ENCODE peak calls at places on chromosome 7, in six cellular contexts. R is aorta; S is AG09309; Q is CD4-positive, alpha-beta memory T cell; J is BE2C; H is tibial artery. W is an unnamed sample.

GRCh38 chr7:46745700-46746090 is 824.6 kb upstream of the IGFBP3 start:
- DNase-seq in R (no peak), S (no peak), Q (no peak), J (no peak), H (no peak), W (no peak)

GRCh38 chr7:80869821-80870751 is 48.8 kb downstream of the SEMA3C start:
- DNase-seq in R (no peak), S (no peak), Q (no peak), J (no peak), H (no peak), W (no peak)

GRCh38 chr7:17234398-17235021 is 63.9 kb upstream of the AHR start:
- DNase-seq in R (peak), S (peak), Q (peak), J (no peak), H (peak), W (no peak)

GRCh38 chr7:7673240-7673550 is 32.6 kb downstream of the UMAD1 start:
- DNase-seq in R (no peak), S (no peak), Q (no peak), J (no peak), H (no peak), W (no peak)

GRCh38 chr7:137754076-137754851 is 92.5 kb downstream of the DGKI start:
- DNase-seq in R (peak), S (no peak), Q (no peak), J (no peak), H (no peak), W (no peak)

GRCh38 chr7:13050703-13051102 is 363.3 kb downstream of the ARL4A start:
- DNase-seq in R (no peak), S (peak), Q (no peak), J (no peak), H (no peak), W (no peak)

GRCh38 chr7:121279060-121279620 is 49.7 kb upstream of the WNT16 start:
- DNase-seq in R (no peak), S (no peak), Q (no peak), J (no peak), H (no peak), W (no peak)

GRCh38 chr7:86926732-86927131 is 132.7 kb downstream of the ELAPOR2 start:
- DNase-seq in R (no peak), S (peak), Q (no peak), J (peak), H (no peak), W (no peak)

GRCh38 chr7:82616059-82616723 is 172.6 kb upstream of the CACNA2D1 start:
- DNase-seq in R (no peak), S (no peak), Q (no peak), J (no peak), H (no peak), W (no peak)

GRCh38 chr7:39313376-39313775 is 252.8 kb upstream of the YAE1 start:
- DNase-seq in R (no peak), S (no peak), Q (no peak), J (no peak), H (no peak), W (no peak)

GRCh38 chr7:90709501-90710465 is 113.7 kb downstream of the CDK14 start:
- DNase-seq in R (no peak), S (no peak), Q (no peak), J (no peak), H (peak), W (no peak)

GRCh38 chr7:135719688-135720087 is 8.3 kb downstream of the SLC13A4 start:
- DNase-seq in R (no peak), S (no peak), Q (no peak), J (no peak), H (no peak), W (no peak)

GRCh38 chr7:46534593-46535271 is 613.7 kb upstream of the IGFBP3 start:
- DNase-seq in R (no peak), S (no peak), Q (no peak), J (no peak), H (no peak), W (no peak)

GRCh38 chr7:69105092-69105491 is 493.2 kb upstream of the AUTS2 start:
- DNase-seq in R (no peak), S (no peak), Q (no peak), J (no peak), H (no peak), W (no peak)

GRCh38 chr7:6691609-6692106 is 15.1 kb downstream of the ZNF12 start:
- DNase-seq in R (no peak), S (no peak), Q (no peak), J (no peak), H (no peak), W (no peak)

GRCh38 chr7:4129481-4130122 is 552.5 kb upstream of the FOXK1 start:
- DNase-seq in R (peak), S (no peak), Q (no peak), J (no peak), H (no peak), W (no peak)

GRCh38 chr7:45573636-45574470 is at the start of gene ADCY1:
- DNase-seq in R (no peak), S (no peak), Q (no peak), J (peak), H (no peak), W (peak)

GRCh38 chr7:3244241-3244814 is 56.7 kb upstream of the SDK1 start:
- DNase-seq in R (no peak), S (no peak), Q (no peak), J (no peak), H (no peak), W (no peak)

GRCh38 chr7:13259908-13260307 is 572.5 kb downstream of the ARL4A start:
- DNase-seq in R (no peak), S (no peak), Q (no peak), J (no peak), H (no peak), W (no peak)

GRCh38 chr7:2342492-2342891 is 12.1 kb upstream of the EIF3B start:
- DNase-seq in R (no peak), S (no peak), Q (no peak), J (no peak), H (no peak), W (no peak)

GRCh38 chr7:47941136-47941844 is 7.0 kb downstream of the PKD1L1 start:
- DNase-seq in R (peak), S (peak), Q (no peak), J (no peak), H (peak), W (no peak)

GRCh38 chr7:39969431-39969830 is 19.4 kb downstream of the CDK13 start:
- DNase-seq in R (no peak), S (no peak), Q (no peak), J (no peak), H (no peak), W (no peak)

GRCh38 chr7:83930262-83930661 is 264.3 kb downstream of the SEMA3A start:
- DNase-seq in R (no peak), S (no peak), Q (no peak), J (no peak), H (no peak), W (no peak)

GRCh38 chr7:70303309-70303708 is 705.0 kb downstream of the AUTS2 start:
- DNase-seq in R (no peak), S (no peak), Q (no peak), J (no peak), H (no peak), W (no peak)

GRCh38 chr7:28626629-28627262 is 214.4 kb downstream of the CREB5 start:
- DNase-seq in R (no peak), S (no peak), Q (no peak), J (peak), H (peak), W (no peak)

GRCh38 chr7:101357433-101357832 is 5.2 kb upstream of the COL26A1 start:
- DNase-seq in R (no peak), S (no peak), Q (no peak), J (no peak), H (no peak), W (no peak)

GRCh38 chr7:101817031-101817929 is at the start of gene CUX1:
- DNase-seq in R (no peak), S (no peak), Q (no peak), J (peak), H (no peak), W (no peak)

GRCh38 chr7:4682621-4683042 is 537 bp downstream of the FOXK1 start:
- DNase-seq in R (peak), S (no peak), Q (peak), J (peak), H (peak), W (no peak)

GRCh38 chr7:47046949-47047348 is 535.0 kb downstream of the TNS3 start:
- DNase-seq in R (no peak), S (no peak), Q (no peak), J (no peak), H (no peak), W (no peak)

GRCh38 chr7:200704-201103 is 8.3 kb downstream of the FAM20C start:
- DNase-seq in R (no peak), S (no peak), Q (no peak), J (no peak), H (no peak), W (no peak)
- H3K4me3 ChIP-seq in R (no peak), S (no peak), Q (no peak), J (no peak), H (no peak), W (no peak)

DNA sequence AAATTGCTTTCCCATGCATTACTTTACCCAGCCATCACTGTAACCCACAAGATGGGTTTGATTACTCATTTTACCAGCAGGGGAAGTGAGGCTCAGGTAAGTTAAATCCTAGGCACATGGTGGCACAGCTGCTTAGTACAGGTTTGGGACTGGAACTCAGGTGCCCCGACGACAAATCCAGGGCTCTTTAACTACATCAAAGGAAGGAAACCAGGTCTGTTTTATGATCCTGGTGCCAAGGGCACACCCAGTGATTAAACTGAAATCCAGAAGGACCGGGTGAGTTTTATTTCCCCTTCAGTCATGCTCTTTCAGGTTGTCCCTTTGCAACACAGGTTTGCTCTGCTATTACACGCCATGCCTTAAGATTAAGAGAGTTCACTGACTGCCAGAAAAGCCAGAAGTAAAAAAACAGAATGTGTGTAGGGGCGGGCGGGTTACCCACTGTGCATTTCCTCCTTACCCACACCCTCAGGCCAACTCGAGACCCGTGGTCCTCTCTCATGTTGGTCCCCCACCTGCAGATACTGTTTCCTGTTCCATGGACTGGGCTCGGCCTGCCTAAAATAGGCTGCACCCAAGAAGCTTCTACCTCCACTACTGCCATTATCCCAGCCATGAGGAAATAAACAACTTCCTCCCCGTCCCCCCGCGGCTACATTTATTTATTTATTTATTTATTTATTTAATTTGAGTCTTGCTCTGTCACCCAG is 55.2 kb upstream of the KDM7A start:
- DNase-seq in R (no peak), S (no peak), Q (peak), J (no peak), H (no peak), W (no peak)
- H3K4me3 ChIP-seq in R (no peak), S (no peak), Q (peak), J (peak), H (peak), W (peak)

GRCh38 chr7:92717982-92718716 is 118.2 kb downstream of the CDK6 start:
- DNase-seq in R (peak), S (no peak), Q (peak), J (no peak), H (peak), W (peak)
- H3K4me3 ChIP-seq in R (peak), S (peak), Q (peak), J (no peak), H (peak), W (peak)

GRCh38 chr7:15687645-15688025 is 1.2 kb upstream of the MEOX2 start:
- DNase-seq in R (no peak), S (no peak), Q (no peak), J (no peak), H (peak), W (no peak)

GRCh38 chr7:15685358-15686181 is 913 bp downstream of the MEOX2 start:
- DNase-seq in R (peak), S (peak), Q (no peak), J (no peak), H (peak), W (peak)

GRCh38 chr7:15684834-15685233 is 1.6 kb downstream of the MEOX2 start:
- DNase-seq in R (no peak), S (no peak), Q (no peak), J (no peak), H (peak), W (no peak)

GRCh38 chr7:15686209-15686956 is at the start of gene MEOX2:
- DNase-seq in R (peak), S (no peak), Q (no peak), J (no peak), H (peak), W (peak)

GRCh38 chr7:15686957-15687644 is 618 bp upstream of the MEOX2 start:
- DNase-seq in R (no peak), S (no peak), Q (no peak), J (no peak), H (no peak), W (no peak)
- H3K4me3 ChIP-seq in R (peak), S (peak), Q (no peak), J (no peak), H (peak), W (peak)

GRCh38 chr7:25860206-25860881 is 291.7 kb upstream of the NFE2L3 start:
- DNase-seq in R (no peak), S (no peak), Q (no peak), J (no peak), H (no peak), W (no peak)

GRCh38 chr7:25860882-25861228 is 291.1 kb upstream of the NFE2L3 start:
- DNase-seq in R (no peak), S (no peak), Q (no peak), J (no peak), H (no peak), W (no peak)

GRCh38 chr7:25862254-25862992 is 289.6 kb upstream of the NFE2L3 start:
- DNase-seq in R (peak), S (peak), Q (peak), J (peak), H (peak), W (no peak)

GRCh38 chr7:25862993-25863726 is 288.8 kb upstream of the NFE2L3 start:
- DNase-seq in R (no peak), S (no peak), Q (no peak), J (no peak), H (no peak), W (no peak)

GRCh38 chr7:25861704-25862253 is 290.2 kb upstream of the NFE2L3 start:
- DNase-seq in R (no peak), S (no peak), Q (no peak), J (no peak), H (no peak), W (no peak)
- H3K4me3 ChIP-seq in R (no peak), S (no peak), Q (no peak), J (peak), H (peak), W (peak)

GRCh38 chr7:123692471-123692877 is 36.8 kb downstream of the LMOD2 start:
- DNase-seq in R (no peak), S (no peak), Q (no peak), J (no peak), H (no peak), W (no peak)
- H3K4me3 ChIP-seq in R (no peak), S (no peak), Q (no peak), J (no peak), H (no peak), W (no peak)

DNA sequence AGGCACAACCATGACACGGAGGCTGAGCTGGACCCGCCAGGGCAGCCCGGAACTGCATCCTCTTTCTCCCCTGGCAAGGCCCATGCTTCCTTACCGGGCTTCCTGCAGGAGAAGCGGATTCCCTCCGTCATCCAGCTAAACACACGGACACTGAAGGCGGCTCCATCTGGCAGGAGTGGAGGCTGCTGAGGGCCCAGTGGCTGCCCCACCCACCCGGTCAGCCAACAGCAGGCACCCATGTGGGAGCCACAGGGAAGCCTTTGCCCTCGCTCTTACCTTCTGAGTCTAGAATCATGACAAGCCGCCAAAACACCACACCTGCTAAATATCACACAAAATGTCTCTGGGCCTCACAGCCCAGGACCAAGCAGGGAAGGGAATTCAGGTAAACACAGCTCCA is 321.6 kb upstream of the RNF32 start:
- DNase-seq in R (no peak), S (no peak), Q (no peak), J (no peak), H (no peak), W (no peak)
- H3K4me3 ChIP-seq in R (no peak), S (no peak), Q (no peak), J (no peak), H (no peak), W (no peak)

GRCh38 chr7:112420236-112420945 is 29.9 kb upstream of the IFRD1 start:
- DNase-seq in R (no peak), S (no peak), Q (no peak), J (no peak), H (no peak), W (no peak)
- H3K4me3 ChIP-seq in R (no peak), S (no peak), Q (no peak), J (no peak), H (no peak), W (peak)

DNA sequence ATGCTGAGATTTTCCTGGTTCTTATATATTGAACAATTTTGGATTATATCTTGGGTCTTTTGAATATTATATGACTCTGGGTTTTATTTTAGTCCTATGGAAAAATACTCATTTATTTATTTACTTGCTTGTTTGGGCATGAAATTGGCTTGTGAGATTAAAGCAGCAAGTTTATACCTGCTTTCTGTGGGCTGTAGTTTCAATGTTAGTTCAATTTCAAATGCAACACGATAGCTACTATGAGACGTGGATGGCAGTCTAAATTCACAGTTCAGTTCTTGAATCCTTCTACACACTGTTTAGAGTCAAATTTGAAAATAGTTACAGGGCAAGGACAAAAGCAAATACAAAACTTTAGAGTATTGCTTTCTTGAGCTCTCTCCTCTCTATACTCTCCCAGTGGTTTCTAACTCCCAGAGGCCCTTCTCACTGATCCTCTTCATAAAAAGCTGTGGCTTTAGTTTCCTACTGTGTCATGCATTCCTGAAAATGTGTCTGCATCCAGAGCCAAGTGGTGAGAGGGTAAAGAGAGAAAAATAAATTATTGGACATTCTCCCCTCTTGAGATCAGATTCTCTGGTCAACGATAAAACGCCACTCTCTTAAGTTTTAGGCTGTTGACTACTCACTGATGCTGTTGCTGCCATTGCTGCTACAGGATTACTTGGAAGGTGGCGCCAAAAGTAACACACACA is 34.4 kb downstream of the POLR1F start:
- DNase-seq in R (no peak), S (peak), Q (no peak), J (no peak), H (no peak), W (no peak)
- H3K4me3 ChIP-seq in R (no peak), S (no peak), Q (no peak), J (no peak), H (no peak), W (no peak)

W was measured in coronary artery.